ENCODE peak calls at places on chromosome 16, in seven cellular contexts. D is omental fat pad, G is GM12865, E is GM10248, K is mammary epithelial cell, T is H1, I is A549. A is an unnamed sample.
A peak's percentile ranks its signal among the peaks of the same experiment; 100 is the strongest.

GRCh38 chr16:1105888-1106620 is 10.0 kb upstream of the C1QTNF8 start:
- DNase-seq in D (no peak), K (peak; percentile 26), I (peak; percentile 71), G (peak; percentile 43), T (no peak), E (peak; percentile 68), A (peak; percentile 91)

GRCh38 chr16:66903544-66904427 is 14.9 kb downstream of the CDH16 start:
- DNase-seq in G (no peak), K (no peak), E (no peak), D (no peak), T (no peak), I (no peak), A (no peak)

GRCh38 chr16:28549301-28549899 is 4.3 kb upstream of the SGF29 start:
- DNase-seq in G (peak; percentile 46), T (no peak), I (peak; percentile 62), D (no peak), E (no peak), K (peak; percentile 33), A (peak; percentile 41)

GRCh38 chr16:88456356-88457292 is 3.5 kb downstream of the ZFPM1 start:
- DNase-seq in I (no peak), K (peak; percentile 14), G (no peak), D (no peak), T (no peak), E (no peak), A (no peak)

GRCh38 chr16:68539704-68540370 is 746 bp downstream of the ZFP90 start:
- DNase-seq in D (no peak), T (no peak), E (peak; percentile 29), K (peak; percentile 53), I (peak; percentile 16), G (peak; percentile 39), A (peak; percentile 15)

GRCh38 chr16:69326172-69326873 is 4.1 kb downstream of the PDF start:
- DNase-seq in D (no peak), K (no peak), T (no peak), E (no peak), G (no peak), I (no peak), A (no peak)

GRCh38 chr16:48441106-48441505 is 55.9 kb upstream of the SIAH1 start:
- DNase-seq in D (no peak), T (no peak), K (no peak), G (no peak), E (no peak), I (no peak), A (no peak)

GRCh38 chr16:86398622-86399021 is 111.7 kb upstream of the FOXF1 start:
- DNase-seq in T (no peak), I (no peak), K (no peak), E (no peak), D (no peak), G (no peak), A (no peak)

GRCh38 chr16:11134722-11135121 is 121.3 kb downstream of the SOCS1 start:
- DNase-seq in D (no peak), K (no peak), I (no peak), E (no peak), G (no peak), T (no peak), A (no peak)

GRCh38 chr16:85633438-85633743 is 20.3 kb downstream of the GSE1 start:
- DNase-seq in K (no peak), D (no peak), G (no peak), T (no peak), E (no peak), I (no peak), A (no peak)

GRCh38 chr16:22397459-22397858 is 23.0 kb upstream of the CDR2 start:
- DNase-seq in K (peak; percentile 82), D (no peak), G (no peak), T (no peak), I (no peak), E (no peak), A (peak; percentile 69)

GRCh38 chr16:86673090-86673955 is 95.0 kb downstream of the FOXL1 start:
- DNase-seq in T (no peak), G (no peak), D (no peak), E (no peak), I (no peak), K (no peak), A (no peak)

GRCh38 chr16:5557966-5558365 is 460.4 kb upstream of the EEF2KMT start:
- DNase-seq in E (no peak), I (no peak), T (no peak), K (no peak), G (no peak), D (no peak), A (no peak)

DNA sequence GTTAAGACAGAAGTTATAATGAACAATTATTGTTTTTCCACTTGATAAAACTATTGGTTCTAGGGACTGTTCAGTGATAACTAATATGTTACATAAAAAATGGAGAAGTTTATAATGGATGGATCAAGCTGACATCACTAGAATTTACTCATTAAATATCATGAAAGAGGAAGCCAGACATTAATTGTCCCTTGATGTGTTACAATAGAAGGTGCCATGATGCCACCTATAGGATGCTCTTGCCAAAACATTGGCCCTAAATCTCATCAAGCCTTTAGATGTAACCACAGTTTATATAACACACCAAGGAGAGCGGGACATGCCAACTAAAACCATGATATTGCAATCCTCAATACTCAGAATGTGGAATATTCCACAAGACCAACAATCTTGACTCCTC is 147.9 kb upstream of the MON1B start:
- DNase-seq in T (no peak), D (no peak), I (peak; percentile 52), K (peak; percentile 1), G (peak; percentile 9), E (no peak), A (peak; percentile 30)
- TF ChIP-seq CTCF in T (peak; percentile 26), D (no peak), I (peak; percentile 74), K (peak; percentile 31), G (peak; percentile 16), E (peak; percentile 21), A (peak; percentile 12)

DNA sequence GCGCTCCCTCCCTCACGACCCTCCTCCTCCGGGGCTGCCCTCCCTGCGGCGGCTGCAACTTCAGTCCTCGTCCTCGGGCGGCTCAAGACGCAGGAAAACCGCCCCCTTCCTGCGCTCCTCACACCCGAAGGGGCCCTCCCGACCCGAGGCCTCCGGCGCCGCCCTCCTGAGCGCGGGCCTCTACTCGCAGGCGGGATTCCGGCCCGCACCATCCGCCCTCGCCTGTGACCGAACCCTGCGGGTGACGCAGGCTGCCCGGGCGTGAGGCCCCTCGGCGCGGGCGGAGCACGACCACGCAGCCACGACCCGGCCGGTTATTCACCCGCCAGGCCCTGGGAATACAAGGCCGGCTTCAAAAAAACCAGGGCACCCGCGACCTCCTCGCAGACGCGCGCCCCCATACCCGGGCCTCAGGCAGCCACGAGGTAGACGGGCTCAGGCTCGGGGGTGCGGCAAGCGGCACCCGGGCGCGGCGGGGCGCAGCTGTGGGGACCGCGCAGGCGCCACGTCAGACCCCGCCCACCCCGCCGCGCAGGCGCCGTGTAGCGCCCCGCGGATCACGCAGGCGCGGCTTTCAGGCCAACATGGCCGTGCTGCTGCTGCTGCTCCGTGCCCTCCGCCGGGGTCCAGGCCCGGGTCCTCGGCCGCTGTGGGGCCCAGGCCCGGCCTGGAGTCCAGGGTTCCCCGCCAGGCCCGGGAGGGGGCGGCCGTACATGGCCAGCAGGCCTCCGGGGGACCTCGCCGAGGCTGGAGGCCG is at the start of gene SPG7:
- DNase-seq in I (peak; percentile 88), G (peak; percentile 93), K (peak; percentile 82), T (no peak), D (peak; percentile 54), E (peak; percentile 98), A (peak; percentile 96)
- TF ChIP-seq CTCF in I (no peak), G (no peak), K (no peak), T (peak; percentile 3), D (no peak), E (no peak), A (no peak)

DNA sequence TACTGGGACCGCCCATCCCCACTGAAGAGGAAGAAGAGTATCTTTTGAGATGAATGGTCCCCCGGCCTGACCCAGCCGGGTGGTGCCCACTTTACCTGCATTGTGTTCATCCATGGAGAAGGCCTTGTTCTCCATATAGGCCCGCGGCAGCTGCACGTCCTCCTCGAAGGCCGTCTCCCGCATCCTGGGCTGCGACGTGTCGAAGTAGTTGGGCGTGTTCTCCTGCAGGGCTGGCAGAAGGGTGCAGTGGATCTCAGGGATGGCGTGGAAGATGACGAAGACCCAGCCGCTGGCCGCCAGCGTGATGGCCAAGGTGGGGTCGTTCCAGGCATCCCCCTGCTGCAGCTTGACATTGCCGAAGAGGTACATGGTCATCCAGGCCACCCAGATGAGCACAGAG is 12.9 kb downstream of the GPRC5B start:
- DNase-seq in D (no peak), I (no peak), G (no peak), T (no peak), K (no peak), E (no peak), A (no peak)
- TF ChIP-seq CTCF in D (no peak), I (no peak), G (no peak), T (no peak), K (no peak), E (no peak), A (no peak)

DNA sequence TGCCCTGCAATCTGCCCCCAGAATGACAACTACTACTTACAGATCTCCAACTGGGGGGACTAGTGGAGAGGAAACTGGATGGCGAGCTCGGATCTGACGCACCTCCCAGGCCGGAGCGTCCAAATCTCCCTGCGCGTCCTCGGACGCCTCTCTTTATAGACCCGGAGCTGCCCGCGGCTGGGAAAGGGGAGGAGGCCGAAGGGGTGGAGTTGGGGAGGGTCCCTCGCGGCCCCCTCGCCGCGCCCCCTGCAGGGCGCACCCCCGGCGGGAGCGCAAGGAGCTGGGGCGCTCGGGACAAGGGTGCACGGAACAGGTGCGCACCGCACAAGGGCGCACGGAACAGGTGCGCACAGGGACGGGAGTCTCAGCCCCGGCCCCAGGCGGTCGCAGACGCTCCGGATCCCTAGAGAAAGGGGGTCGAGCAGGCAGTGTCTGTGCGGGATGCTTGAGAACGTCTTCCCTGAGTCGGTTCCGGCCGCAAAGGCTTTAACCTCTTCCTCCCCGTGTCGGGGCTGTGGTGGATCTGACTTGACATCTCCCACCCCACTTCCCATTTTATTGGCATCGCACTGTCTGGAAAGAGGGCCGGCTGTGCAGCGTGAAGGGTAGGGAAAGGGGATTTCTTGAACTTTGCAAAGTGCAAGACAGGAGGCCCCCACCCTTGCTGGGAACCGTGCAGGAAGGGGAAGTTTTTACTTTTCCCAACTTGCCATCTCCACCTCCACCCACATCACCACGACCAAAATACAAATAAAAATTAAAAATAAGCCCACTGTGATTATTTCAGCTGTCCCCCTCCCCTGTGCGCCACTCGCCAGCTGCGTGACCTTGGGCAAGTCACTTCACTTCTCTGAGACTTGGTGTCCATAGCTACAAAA is at the start of gene MYH11:
- DNase-seq in I (no peak), D (no peak), E (peak; percentile 27), T (no peak), G (no peak), K (peak; percentile 31), A (no peak)
- TF ChIP-seq CTCF in I (no peak), D (no peak), E (no peak), T (no peak), G (no peak), K (no peak), A (no peak)

DNA sequence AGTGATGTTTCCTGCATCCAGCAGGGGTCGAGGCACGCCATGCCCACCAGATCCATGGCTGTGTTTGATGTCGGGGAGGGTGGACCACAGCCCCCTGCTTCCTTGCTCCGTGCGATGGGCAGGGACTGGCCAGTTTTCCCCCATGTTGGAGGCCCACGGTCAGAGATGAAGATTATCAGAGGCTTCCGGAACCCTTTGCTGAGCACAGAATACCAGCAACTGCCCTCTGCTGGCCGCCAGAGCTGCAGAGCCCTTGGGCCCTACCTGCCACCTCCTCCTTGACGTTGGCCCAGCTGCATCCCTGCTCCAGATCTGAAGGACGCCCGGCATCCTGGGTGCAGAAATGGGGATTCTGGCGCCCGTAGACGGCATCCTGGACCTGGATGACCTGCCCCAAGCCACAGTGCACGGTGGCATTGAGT is 23.7 kb upstream of the BCO1 start:
- DNase-seq in D (no peak), K (no peak), T (peak; percentile 25), I (peak; percentile 59), E (no peak), G (peak; percentile 14), A (peak; percentile 70)
- TF ChIP-seq CTCF in D (no peak), K (no peak), T (peak; percentile 77), I (peak; percentile 66), E (no peak), G (no peak), A (no peak)